ENCODE peak calls at places on chromosome 10, in nine cellular contexts. G, J, V, R, T, F, L, A and Y are unnamed samples. For H3K27me3, the result is how much of the 10 kb centered on the place peaks cover.

GRCh38 chr10:58618158-58618676 is 105.5 kb downstream of the BICC1 start:
- DNase-seq in G (no peak), J (no peak), V (no peak), R (no peak), T (no peak), F (no peak), L (no peak), A (no peak), Y (no peak)

GRCh38 chr10:77139145-77139692 is 498.4 kb downstream of the KCNMA1 start:
- DNase-seq in G (no peak), J (no peak), V (no peak), R (no peak), T (no peak), F (no peak), L (no peak), A (no peak), Y (no peak)

GRCh38 chr10:83968052-83968451 is 171.3 kb upstream of the GHITM start:
- DNase-seq in G (no peak), J (no peak), V (no peak), R (no peak), T (no peak), F (no peak), L (no peak), A (no peak), Y (no peak)

GRCh38 chr10:13184726-13185514 is 23.6 kb downstream of the MCM10 start:
- DNase-seq in G (no peak), J (no peak), V (no peak), R (peak), T (no peak), F (no peak), L (no peak), A (no peak), Y (no peak)

GRCh38 chr10:126734015-126734414 is 63.5 kb upstream of the C10orf90 start:
- DNase-seq in G (no peak), J (no peak), V (no peak), R (no peak), T (no peak), F (no peak), L (peak), A (no peak), Y (no peak)

GRCh38 chr10:69681436-69681835 is 51.4 kb downstream of the FAM241B start:
- DNase-seq in G (no peak), J (no peak), V (no peak), R (no peak), T (no peak), F (peak), L (no peak), A (no peak), Y (no peak)

GRCh38 chr10:118957141-118957825 is 72.2 kb upstream of the NANOS1 start:
- DNase-seq in G (no peak), J (no peak), V (no peak), R (no peak), T (no peak), F (no peak), L (no peak), A (no peak), Y (no peak)

GRCh38 chr10:108496131-108496530 is 1331.6 kb upstream of the SORCS1 start:
- DNase-seq in G (no peak), J (no peak), V (no peak), R (no peak), T (no peak), F (no peak), L (peak), A (no peak), Y (no peak)

GRCh38 chr10:72049969-72050781 is 38.2 kb downstream of the SPOCK2 start:
- DNase-seq in G (peak), J (no peak), V (no peak), R (peak), T (no peak), F (no peak), L (no peak), A (no peak), Y (no peak)

GRCh38 chr10:32577448-32577847 is 131.5 kb downstream of the CCDC7 start:
- DNase-seq in G (no peak), J (no peak), V (no peak), R (no peak), T (no peak), F (no peak), L (no peak), A (no peak), Y (no peak)

GRCh38 chr10:44974628-44975431 is 3.8 kb downstream of the DEPP1 start:
- DNase-seq in G (peak), J (peak), V (peak), R (peak), T (no peak), F (peak), L (peak), A (peak), Y (peak)

GRCh38 chr10:13792011-13792410 is 205.2 kb downstream of the PRPF18 start:
- DNase-seq in G (no peak), J (peak), V (peak), R (no peak), T (no peak), F (peak), L (no peak), A (peak), Y (no peak)

GRCh38 chr10:127576751-127577161 is 27.6 kb downstream of the NPS start:
- DNase-seq in G (no peak), J (peak), V (no peak), R (no peak), T (no peak), F (no peak), L (no peak), A (no peak), Y (no peak)

GRCh38 chr10:101237080-101237817 is 8.0 kb upstream of the LBX1 start:
- DNase-seq in G (peak), J (no peak), V (no peak), R (peak), T (no peak), F (no peak), L (peak), A (no peak), Y (no peak)

GRCh38 chr10:24494236-24494635 is 229.5 kb downstream of the ARHGAP21 start:
- DNase-seq in G (no peak), J (no peak), V (no peak), R (no peak), T (no peak), F (no peak), L (no peak), A (peak), Y (no peak)

GRCh38 chr10:25294032-25294926 is 119.5 kb downstream of the GPR158 start:
- DNase-seq in G (no peak), J (no peak), V (no peak), R (no peak), T (no peak), F (no peak), L (peak), A (no peak), Y (no peak)

GRCh38 chr10:131997366-131998049 is 15.8 kb upstream of the BNIP3 start:
- DNase-seq in G (peak), J (no peak), V (peak), R (peak), T (peak), F (peak), L (no peak), A (peak), Y (peak)

GRCh38 chr10:49700997-49701396 is 21.5 kb downstream of the C10orf53 start:
- DNase-seq in G (peak), J (no peak), V (no peak), R (no peak), T (no peak), F (no peak), L (no peak), A (no peak), Y (no peak)

GRCh38 chr10:106078796-106079576 is 1085.5 kb downstream of the SORCS1 start:
- DNase-seq in G (peak), J (no peak), V (no peak), R (no peak), T (no peak), F (no peak), L (peak), A (no peak), Y (peak)

GRCh38 chr10:69875856-69876255 is 74.2 kb downstream of the COL13A1 start:
- DNase-seq in G (no peak), J (no peak), V (no peak), R (peak), T (no peak), F (no peak), L (no peak), A (no peak), Y (no peak)

GRCh38 chr10:33241351-33241750 is 93.1 kb downstream of the NRP1 start:
- DNase-seq in G (no peak), J (no peak), V (no peak), R (no peak), T (no peak), F (no peak), L (peak), A (no peak), Y (no peak)

GRCh38 chr10:44197646-44198045 is 187.3 kb downstream of the CXCL12 start:
- DNase-seq in G (no peak), J (no peak), V (no peak), R (no peak), T (no peak), F (no peak), L (no peak), A (no peak), Y (no peak)

GRCh38 chr10:125624800-125625199 is 58.2 kb downstream of the TEX36 start:
- DNase-seq in G (no peak), J (no peak), V (no peak), R (no peak), T (no peak), F (no peak), L (no peak), A (no peak), Y (no peak)

GRCh38 chr10:119455609-119456434 is 86.7 kb downstream of the RGS10 start:
- DNase-seq in G (no peak), J (no peak), V (no peak), R (no peak), T (no peak), F (no peak), L (no peak), A (no peak), Y (no peak)

GRCh38 chr10:86646532-86646931 is 7.8 kb upstream of the OPN4 start:
- DNase-seq in G (no peak), J (no peak), V (no peak), R (no peak), T (no peak), F (no peak), L (no peak), A (no peak), Y (no peak)

GRCh38 chr10:86645111-86645445 is 9.3 kb upstream of the OPN4 start:
- DNase-seq in G (no peak), J (no peak), V (no peak), R (no peak), T (no peak), F (no peak), L (no peak), A (no peak), Y (no peak)

GRCh38 chr10:86642021-86642420 is 12.3 kb upstream of the OPN4 start:
- DNase-seq in G (no peak), J (no peak), V (no peak), R (no peak), T (no peak), F (no peak), L (no peak), A (no peak), Y (no peak)

GRCh38 chr10:86644412-86645110 is 9.8 kb upstream of the OPN4 start:
- DNase-seq in G (no peak), J (no peak), V (no peak), R (no peak), T (no peak), F (peak), L (peak), A (no peak), Y (peak)

GRCh38 chr10:86642499-86642898 is 11.8 kb upstream of the OPN4 start:
- DNase-seq in G (no peak), J (no peak), V (no peak), R (no peak), T (no peak), F (no peak), L (peak), A (no peak), Y (no peak)
- H3K27ac ChIP-seq in G (no peak), J (no peak), V (no peak), R (peak), T (no peak), F (peak), L (no peak), A (no peak), Y (no peak)

GRCh38 chr10:3728563-3728962 is 56.4 kb downstream of the KLF6 start:
- DNase-seq in G (peak), J (no peak), V (no peak), R (no peak), T (no peak), F (no peak), L (no peak), A (no peak), Y (no peak)
- TF ChIP-seq CTCF in G (no peak), J (no peak), V (no peak), R (no peak), T (no peak), F (no peak), L (no peak), A (no peak), Y (no peak)

GRCh38 chr10:128887856-128888255 is 579.2 kb upstream of the MGMT start:
- DNase-seq in G (no peak), J (no peak), V (no peak), R (no peak), T (no peak), F (peak), L (no peak), A (no peak), Y (no peak)

GRCh38 chr10:128883126-128884060 is 583.6 kb upstream of the MGMT start:
- DNase-seq in G (no peak), J (no peak), V (no peak), R (no peak), T (no peak), F (peak), L (no peak), A (no peak), Y (no peak)

GRCh38 chr10:128884496-128884895 is 582.5 kb upstream of the MGMT start:
- DNase-seq in G (no peak), J (no peak), V (no peak), R (no peak), T (no peak), F (no peak), L (no peak), A (no peak), Y (no peak)

GRCh38 chr10:128884061-128884425 is 583.0 kb upstream of the MGMT start:
- DNase-seq in G (no peak), J (no peak), V (no peak), R (no peak), T (no peak), F (no peak), L (no peak), A (no peak), Y (no peak)

DNA sequence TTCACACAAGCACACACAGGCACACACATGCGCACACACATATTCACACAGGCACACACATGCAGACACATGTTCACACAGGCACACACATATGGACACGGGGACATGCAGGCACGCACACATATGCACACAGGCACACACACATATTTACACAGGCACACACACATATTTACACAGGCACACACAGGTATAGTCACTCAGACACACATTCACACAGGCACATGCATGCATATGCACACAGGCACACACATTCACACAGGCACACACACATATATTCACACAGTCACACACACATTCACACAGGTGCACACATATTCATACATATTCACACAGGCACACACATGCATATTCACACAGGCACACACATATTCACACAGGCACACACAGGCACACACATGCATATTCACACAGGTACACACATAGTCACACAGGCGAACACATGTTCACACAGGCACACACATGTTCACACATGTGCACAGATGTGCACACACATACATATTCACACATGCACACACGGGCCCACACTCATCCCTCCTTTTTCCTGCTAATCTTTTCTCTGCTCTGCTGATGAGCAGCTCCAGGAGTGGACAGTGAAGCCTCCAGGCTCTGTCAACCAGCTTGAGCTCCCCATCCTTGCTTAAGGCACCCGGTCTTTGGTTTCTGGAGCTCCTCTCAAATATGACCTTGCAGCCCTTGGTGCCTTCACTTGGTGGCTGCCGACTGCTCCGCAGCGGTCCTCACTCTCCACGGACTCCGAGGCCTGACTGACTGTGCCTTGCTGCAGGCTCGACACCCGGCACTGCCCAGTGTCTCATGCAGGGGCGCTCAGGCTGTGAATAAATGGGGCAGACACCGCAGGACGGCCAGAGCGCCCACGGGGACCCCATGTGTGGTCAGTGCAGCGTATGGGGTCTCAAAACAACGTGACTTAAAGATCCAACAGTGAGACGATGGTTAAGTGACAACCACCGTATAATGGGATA is 581.2 kb upstream of the MGMT start:
- DNase-seq in G (no peak), J (no peak), V (no peak), R (no peak), T (no peak), F (peak), L (no peak), A (no peak), Y (no peak)
- H3K27me3 ChIP-seq in G (under half), J (under half), V (under half), R (under half), T (under half), F (under half), L (under half), A (under half), Y (under half)

DNA sequence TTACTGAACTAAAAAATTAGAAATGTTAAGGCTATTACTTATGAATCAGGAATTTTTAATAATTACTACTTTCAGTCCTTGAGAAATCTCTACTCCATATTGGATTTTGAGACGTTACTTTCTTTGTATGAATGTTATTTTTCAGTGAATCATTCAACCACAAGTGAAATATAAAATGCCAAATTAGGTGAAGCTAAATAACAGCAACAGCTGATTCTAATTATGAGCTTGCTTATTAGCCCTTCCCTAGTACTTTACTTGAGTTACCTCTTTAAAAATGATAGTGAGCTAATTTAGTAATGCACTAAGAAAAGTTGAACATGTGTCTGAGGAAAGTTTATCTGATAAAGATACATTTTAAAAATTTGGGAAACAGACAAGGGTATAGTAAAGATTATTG is 51.4 kb downstream of the PCGF5 start:
- DNase-seq in G (no peak), J (no peak), V (no peak), R (no peak), T (no peak), F (no peak), L (peak), A (no peak), Y (no peak)
- H3K27ac ChIP-seq in G (no peak), J (no peak), V (no peak), R (no peak), T (no peak), F (no peak), L (no peak), A (no peak), Y (no peak)